ENCODE peak calls at places on chromosomes 11 and 22, in eight cellular contexts. K is AG04450, W is AG09309, N is mesendoderm, L is body of pancreas, Z is bronchial epithelial cell, O is NB4, Q is brain microvascular endothelial cell. P is an unnamed sample.

GRCh38 chr11:61146413-61146812 is 14.8 kb downstream of the VPS37C start:
- DNase-seq in Z (no peak), Q (no peak), N (no peak), O (no peak), W (no peak), K (no peak), L (no peak), P (no peak)

GRCh38 chr11:35525501-35526175 is at the start of gene PAMR1:
- DNase-seq in W (no peak), K (peak), N (peak), Z (peak), O (no peak), L (peak), Q (peak), P (peak)

GRCh38 chr11:47905358-47906059 is 57.4 kb upstream of the NUP160 start:
- DNase-seq in N (no peak), W (no peak), Q (peak), K (no peak), O (peak), Z (peak), L (no peak), P (no peak)

GRCh38 chr11:117183724-117184349 is 5.3 kb downstream of the SIDT2 start:
- DNase-seq in L (no peak), K (no peak), O (no peak), W (no peak), Q (no peak), N (no peak), Z (no peak), P (no peak)

GRCh38 chr11:123430736-123431356 is 777 bp downstream of the GRAMD1B start:
- DNase-seq in Q (peak), L (peak), O (peak), Z (peak), W (no peak), N (peak), K (no peak), P (peak)

GRCh38 chr22:33519140-33519973 is 400.9 kb downstream of the LARGE1 start:
- DNase-seq in L (peak), W (peak), Z (peak), K (no peak), O (peak), Q (peak), N (peak), P (peak)

GRCh38 chr11:335779-336665 is 15.4 kb upstream of the IFITM3 start:
- DNase-seq in Z (no peak), K (no peak), W (no peak), Q (no peak), L (no peak), O (peak), N (no peak), P (no peak)

GRCh38 chr11:104968856-104969776 is 742 bp upstream of the CASP4 start:
- DNase-seq in W (no peak), L (peak), Z (no peak), N (peak), Q (peak), O (peak), K (no peak), P (no peak)

GRCh38 chr11:69801513-69802335 is 17.5 kb downstream of the FGF3 start:
- DNase-seq in O (no peak), K (no peak), N (peak), W (no peak), L (peak), Z (no peak), Q (no peak), P (no peak)

GRCh38 chr11:131246589-131247164 is 123.7 kb upstream of the NTM start:
- DNase-seq in N (peak), Q (no peak), L (peak), Z (peak), O (peak), K (no peak), W (no peak), P (peak)

GRCh38 chr11:17077240-17077519 is 287 bp downstream of the RPS13 start:
- DNase-seq in Q (no peak), N (no peak), O (no peak), W (no peak), L (no peak), Z (no peak), K (no peak), P (no peak)

GRCh38 chr22:45496451-45496941 is 6.2 kb upstream of the FBLN1 start:
- DNase-seq in L (no peak), Z (no peak), O (no peak), K (no peak), W (no peak), N (peak), Q (no peak), P (no peak)

GRCh38 chr11:12281571-12282478 is 95.5 kb upstream of the PARVA start:
- DNase-seq in O (peak), W (peak), K (peak), N (peak), L (peak), Z (peak), Q (peak), P (no peak)

GRCh38 chr22:26590525-26590858 is 560 bp upstream of the TPST2 start:
- DNase-seq in O (no peak), Z (peak), K (no peak), W (no peak), L (no peak), Q (no peak), N (no peak), P (no peak)

GRCh38 chr11:97683733-97684132 is 1293.9 kb downstream of the JRKL start:
- DNase-seq in W (no peak), L (no peak), K (no peak), Z (peak), N (peak), Q (no peak), O (peak), P (no peak)

GRCh38 chr11:77999446-77999845 is 5.0 kb upstream of the INTS4 start:
- DNase-seq in K (no peak), Q (no peak), N (no peak), L (no peak), Z (no peak), W (no peak), O (no peak), P (no peak)

GRCh38 chr11:69280994-69281393 is 13.0 kb upstream of the MYEOV start:
- DNase-seq in K (no peak), Q (peak), L (peak), N (peak), Z (peak), O (no peak), W (peak), P (no peak)

GRCh38 chr22:45304971-45305370 is 4.8 kb upstream of the FAM118A start:
- DNase-seq in N (no peak), Z (peak), L (no peak), K (no peak), O (no peak), W (no peak), Q (no peak), P (no peak)

GRCh38 chr22:29639096-29639495 is 35.7 kb downstream of the NF2 start:
- DNase-seq in L (no peak), N (no peak), Z (no peak), Q (no peak), O (no peak), W (no peak), K (no peak), P (no peak)

GRCh38 chr11:70398834-70399680 is 728 bp downstream of the CTTN start:
- DNase-seq in K (no peak), Q (no peak), O (peak), W (no peak), Z (no peak), N (no peak), L (peak), P (peak)

GRCh38 chr11:79227732-79228416 is 213.0 kb downstream of the TENM4 start:
- DNase-seq in W (no peak), N (peak), Q (no peak), L (no peak), Z (no peak), K (no peak), O (peak), P (no peak)

GRCh38 chr22:24157783-24158170 is 23.5 kb upstream of the SUSD2 start:
- DNase-seq in Q (no peak), L (no peak), W (no peak), O (no peak), Z (no peak), N (no peak), K (no peak), P (no peak)

GRCh38 chr22:43998865-43999264 is 25.2 kb upstream of the PARVB start:
- DNase-seq in L (no peak), N (no peak), O (no peak), W (no peak), Q (no peak), Z (no peak), K (no peak), P (no peak)

GRCh38 chr11:128095459-128096096 is 491.8 kb downstream of the ETS1 start:
- DNase-seq in W (peak), O (peak), Z (peak), L (no peak), N (peak), Q (peak), K (peak), P (no peak)

GRCh38 chr11:111069076-111069475 is 176.4 kb upstream of the POU2AF2 start:
- DNase-seq in Q (peak), W (no peak), Z (peak), L (no peak), K (peak), N (peak), O (no peak), P (no peak)

GRCh38 chr22:19909350-19910179 is 32.0 kb upstream of the COMT start:
- DNase-seq in N (peak), L (peak), O (peak), K (peak), Z (peak), W (peak), Q (peak), P (peak)

GRCh38 chr22:30178180-30179126 is 68.1 kb downstream of the LIF start:
- DNase-seq in K (no peak), O (no peak), W (no peak), L (peak), N (no peak), Z (no peak), Q (no peak), P (no peak)

GRCh38 chr22:32494971-32495370 is 20.4 kb downstream of the FBXO7 start:
- DNase-seq in N (no peak), L (no peak), K (no peak), W (no peak), O (no peak), Q (no peak), Z (no peak), P (no peak)

GRCh38 chr11:122505304-122506006 is 150.1 kb upstream of the UBASH3B start:
- DNase-seq in O (peak), N (peak), W (peak), L (peak), Z (peak), K (peak), Q (peak), P (no peak)

GRCh38 chr11:76560219-76560618 is 110.3 kb downstream of the LRRC32 start:
- DNase-seq in W (no peak), L (no peak), Q (no peak), O (no peak), Z (peak), N (no peak), K (no peak), P (no peak)

GRCh38 chr11:61037694-61038093 is 64.6 kb upstream of the CD5 start:
- DNase-seq in N (no peak), L (no peak), Z (peak), O (no peak), Q (peak), K (no peak), W (no peak), P (no peak)

GRCh38 chr11:78072455-78072854 is 7.2 kb downstream of the NDUFC2 start:
- DNase-seq in Z (no peak), L (no peak), O (no peak), K (no peak), N (no peak), Q (no peak), W (no peak), P (no peak)

GRCh38 chr22:42065408-42066132 is 5.0 kb downstream of the NAGA start:
- DNase-seq in N (peak), K (no peak), Z (no peak), L (no peak), Q (no peak), W (no peak), O (no peak), P (no peak)

GRCh38 chr11:85694385-85694980 is 8.5 kb upstream of the CCDC89 start:
- DNase-seq in Z (peak), Q (peak), W (no peak), N (peak), L (no peak), K (no peak), O (peak), P (peak)

GRCh38 chr22:42947211-42947990 is 67.5 kb downstream of the PACSIN2 start:
- DNase-seq in K (no peak), Q (peak), W (no peak), L (peak), O (peak), N (peak), Z (peak), P (no peak)

GRCh38 chr11:6735306-6735705 is 36.5 kb downstream of the OR2AG2 start:
- DNase-seq in W (no peak), L (no peak), N (no peak), Z (peak), O (peak), K (no peak), Q (no peak), P (no peak)

GRCh38 chr11:60985501-60985900 is 14.0 kb downstream of the CD6 start:
- DNase-seq in Q (no peak), L (no peak), W (no peak), O (no peak), Z (no peak), N (no peak), K (no peak), P (no peak)

GRCh38 chr11:78946945-78947914 is 372.6 kb upstream of the NARS2 start:
- DNase-seq in N (no peak), L (no peak), O (no peak), K (no peak), Z (peak), W (peak), Q (no peak), P (no peak)

GRCh38 chr11:10461276-10461790 is 6.3 kb downstream of the AMPD3 start:
- DNase-seq in L (no peak), W (no peak), K (no peak), Z (no peak), N (no peak), Q (no peak), O (no peak), P (no peak)

DNA sequence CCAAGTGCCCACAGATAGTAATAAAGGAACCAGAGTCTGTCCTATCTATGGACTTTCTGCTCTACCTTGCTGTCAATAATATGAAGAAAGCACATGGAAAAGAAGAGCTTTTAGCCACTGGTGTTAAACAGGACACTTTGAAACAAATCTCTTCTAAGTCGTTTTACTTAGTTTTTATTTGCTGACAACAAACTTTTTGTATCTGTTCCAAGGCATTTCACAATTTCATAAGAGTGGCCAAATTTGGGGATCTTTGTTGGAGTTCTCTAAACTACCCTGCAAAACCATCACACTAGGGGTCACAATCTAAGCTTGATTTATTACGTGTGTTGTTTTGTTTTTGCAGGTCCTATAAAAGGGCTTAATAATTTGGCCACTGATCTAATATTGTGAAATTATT is 54.4 kb downstream of the BBOX1 start:
- DNase-seq in W (no peak), Q (no peak), L (no peak), O (no peak), Z (no peak), K (no peak), N (no peak), P (no peak)
- H3K4me3 ChIP-seq in W (no peak), Q (no peak), L (no peak), O (no peak), Z (no peak), K (no peak), N (no peak), P (no peak)

DNA sequence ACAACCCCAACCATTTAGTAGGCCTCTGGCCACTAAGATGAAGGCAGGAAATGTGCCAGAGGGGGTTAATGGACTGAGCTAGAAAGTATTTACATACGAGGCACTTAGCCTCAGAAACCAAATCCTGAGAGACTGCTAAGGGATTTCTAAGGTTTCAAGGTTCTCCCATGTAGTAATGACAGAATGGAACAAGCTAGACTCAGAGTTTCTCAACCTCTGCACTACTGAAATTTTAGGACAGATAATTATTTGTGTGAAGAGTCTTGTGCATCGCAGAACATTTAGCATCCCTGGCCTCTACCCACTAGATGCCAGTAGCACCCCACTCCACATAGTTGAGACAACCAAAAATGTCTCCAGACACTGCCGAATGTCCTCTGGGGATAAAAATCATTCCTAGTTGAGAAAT is 54.8 kb upstream of the CHRM4 start:
- DNase-seq in Q (no peak), N (peak), W (no peak), Z (no peak), K (no peak), L (no peak), O (no peak), P (no peak)
- H3K4me3 ChIP-seq in Q (no peak), N (no peak), W (no peak), Z (no peak), K (no peak), L (no peak), O (no peak), P (no peak)

GRCh38 chr11:8814209-8814922 is 96.6 kb upstream of the AKIP1 start:
- DNase-seq in K (no peak), W (no peak), Z (peak), L (no peak), N (peak), Q (no peak), O (no peak), P (no peak)
- H3K4me3 ChIP-seq in K (no peak), W (no peak), Z (no peak), L (no peak), N (no peak), Q (no peak), O (no peak), P (no peak)

DNA sequence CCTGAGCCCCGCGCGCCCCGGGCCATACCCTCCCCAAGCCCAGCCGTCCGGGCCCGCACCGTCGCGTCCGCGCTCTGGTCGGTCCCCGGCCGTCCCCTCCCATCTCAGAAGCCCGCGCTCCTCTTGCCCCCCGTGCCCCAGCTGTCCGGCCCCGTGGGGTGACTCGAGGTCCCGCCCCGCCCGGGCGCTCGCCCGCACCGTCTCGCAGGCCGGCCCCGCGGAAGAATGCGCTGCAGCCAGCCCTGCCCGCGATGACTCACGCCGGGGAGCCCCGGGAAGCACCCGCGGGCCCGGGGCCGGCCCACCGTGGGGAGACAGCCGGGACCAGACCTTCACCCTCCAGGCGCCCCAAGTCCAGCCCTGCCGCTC is 275 bp upstream of the PHLDA2 start:
- DNase-seq in W (no peak), O (peak), K (no peak), Q (peak), L (peak), Z (peak), N (no peak), P (no peak)
- H3K4me3 ChIP-seq in W (peak), O (no peak), K (peak), Q (peak), L (no peak), Z (peak), N (no peak), P (peak)

GRCh38 chr11:119258983-119259382 is 52.8 kb downstream of the CBL start:
- DNase-seq in O (peak), K (no peak), W (no peak), Z (no peak), Q (no peak), N (no peak), L (no peak), P (no peak)
- H3K4me3 ChIP-seq in O (no peak), K (no peak), W (no peak), Z (no peak), Q (no peak), N (no peak), L (no peak), P (no peak)

DNA sequence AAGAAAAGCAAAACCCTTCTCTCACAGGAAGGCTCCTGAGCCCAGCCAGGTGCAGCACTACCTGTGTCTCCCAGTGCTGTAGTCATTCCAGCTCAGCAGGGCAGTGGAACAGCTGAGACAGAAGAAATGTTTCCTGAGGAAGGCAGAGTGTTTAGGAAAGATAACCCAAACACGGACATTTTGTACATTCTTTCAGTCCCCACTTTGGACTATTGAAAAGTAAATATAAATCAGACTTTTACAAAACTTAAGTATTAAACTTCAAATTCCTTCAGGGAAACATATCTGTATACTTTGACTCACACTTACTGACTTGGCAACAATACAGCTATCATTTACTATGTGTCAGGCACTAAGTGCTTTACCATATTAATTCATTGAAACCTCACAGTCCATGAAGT is 40.4 kb downstream of the RRAS2 start:
- DNase-seq in Z (peak), Q (no peak), K (no peak), N (no peak), W (no peak), L (no peak), O (no peak), P (no peak)
- H3K4me3 ChIP-seq in Z (no peak), Q (no peak), K (no peak), N (no peak), W (no peak), L (no peak), O (no peak), P (no peak)

GRCh38 chr22:36125994-36126531 is 34.5 kb downstream of the APOL3 start:
- DNase-seq in Q (no peak), N (no peak), K (no peak), Z (no peak), O (no peak), W (no peak), L (no peak), P (no peak)

GRCh38 chr22:36125434-36125833 is 35.1 kb downstream of the APOL3 start:
- DNase-seq in Z (no peak), Q (no peak), N (no peak), O (no peak), K (no peak), W (no peak), L (no peak), P (no peak)

DNA sequence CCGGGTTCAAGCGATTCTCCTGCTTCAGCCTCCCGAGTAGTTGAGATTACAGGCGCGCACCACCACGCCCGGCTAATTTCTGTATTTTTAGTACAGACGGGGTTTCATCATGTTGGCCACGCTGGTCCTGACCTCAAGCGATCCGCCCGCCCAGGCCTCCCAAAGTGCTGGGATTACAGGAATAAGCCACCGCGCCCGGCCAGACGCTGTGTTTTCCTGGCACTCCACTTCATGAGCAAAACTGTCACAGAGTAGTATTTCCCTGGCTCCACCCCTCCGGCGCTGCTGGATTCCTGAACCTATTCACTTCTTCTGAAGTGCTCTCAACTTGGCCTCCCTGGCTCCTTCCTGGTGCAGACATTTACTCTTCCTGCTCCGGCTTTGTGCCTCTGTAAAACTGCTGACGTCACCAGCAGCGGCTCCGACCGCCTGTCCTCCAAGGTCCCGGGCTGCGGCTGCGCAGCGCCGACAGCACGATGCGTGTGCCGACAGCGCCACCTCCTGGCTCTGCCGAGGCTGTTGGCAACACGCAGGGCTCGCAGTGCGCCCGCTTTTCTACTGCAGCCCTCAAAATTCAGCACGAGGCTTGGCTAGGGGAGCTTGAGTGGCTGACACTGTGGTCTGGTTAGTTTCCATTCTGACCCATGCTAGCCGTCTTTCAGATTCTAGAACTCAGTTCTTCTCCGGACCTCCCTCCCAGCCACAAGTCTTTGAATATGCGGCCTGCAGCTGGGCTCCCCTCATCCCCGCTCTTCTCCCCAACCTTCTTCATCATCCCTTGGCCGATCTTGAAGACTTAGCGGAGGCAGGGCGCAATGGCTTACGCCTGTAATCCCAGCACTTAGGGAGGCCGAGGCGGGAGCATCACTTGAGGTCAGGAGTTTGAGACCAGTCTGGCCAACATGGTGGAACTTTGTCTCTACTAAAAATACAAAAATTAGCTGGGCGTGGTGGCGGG is 36.6 kb downstream of the APOL3 start:
- DNase-seq in N (peak), O (peak), L (peak), W (peak), Z (peak), K (peak), Q (peak), P (peak)
- H3K4me3 ChIP-seq in N (no peak), O (no peak), L (no peak), W (no peak), Z (peak), K (peak), Q (peak), P (peak)

P was measured in GM06990.